ENCODE peak calls at places on chromosome 17, in four cellular contexts. One of them, this sample, is unnamed.

GRCh38 chr17:73657473-73658116 is 13.3 kb upstream of the SDK2 start:
- DNase-seq in activated CD8-positive, alpha-beta T cell treated with anti-CD3 and anti-CD28 coated beads for 36 hours: peak
- DNase-seq in kidney tubule cell: peak
- DNase-seq in SHP77: peak
- DNase-seq in this sample: peak

GRCh38 chr17:11954961-11955360 is 42.3 kb downstream of the ZNF18 start:
- DNase-seq in kidney tubule cell: no peak
- DNase-seq in SHP77: no peak
- DNase-seq in activated CD8-positive, alpha-beta T cell treated with anti-CD3 and anti-CD28 coated beads for 36 hours: no peak
- DNase-seq in this sample: no peak

GRCh38 chr17:19706791-19707727 is 9.3 kb downstream of the SLC47A2 start:
- DNase-seq in activated CD8-positive, alpha-beta T cell treated with anti-CD3 and anti-CD28 coated beads for 36 hours: no peak
- DNase-seq in SHP77: no peak
- DNase-seq in kidney tubule cell: no peak
- DNase-seq in this sample: peak

GRCh38 chr17:44556854-44557606 is at the start of gene FZD2:
- DNase-seq in kidney tubule cell: peak
- DNase-seq in activated CD8-positive, alpha-beta T cell treated with anti-CD3 and anti-CD28 coated beads for 36 hours: peak
- DNase-seq in SHP77: peak
- DNase-seq in this sample: peak

GRCh38 chr17:51427259-51428255 is 167.2 kb downstream of the UTP18 start:
- DNase-seq in kidney tubule cell: peak
- DNase-seq in SHP77: peak
- DNase-seq in activated CD8-positive, alpha-beta T cell treated with anti-CD3 and anti-CD28 coated beads for 36 hours: peak
- DNase-seq in this sample: no peak

GRCh38 chr17:81398170-81398854 is 3.1 kb downstream of the BAHCC1 start:
- DNase-seq in kidney tubule cell: peak
- DNase-seq in activated CD8-positive, alpha-beta T cell treated with anti-CD3 and anti-CD28 coated beads for 36 hours: no peak
- DNase-seq in SHP77: no peak
- DNase-seq in this sample: peak

GRCh38 chr17:42759982-42760651 is 910 bp upstream of the RAMP2 start:
- DNase-seq in activated CD8-positive, alpha-beta T cell treated with anti-CD3 and anti-CD28 coated beads for 36 hours: no peak
- DNase-seq in SHP77: no peak
- DNase-seq in kidney tubule cell: no peak
- DNase-seq in this sample: no peak

GRCh38 chr17:80888276-80889160 is 103.1 kb upstream of the CHMP6 start:
- DNase-seq in SHP77: no peak
- DNase-seq in kidney tubule cell: no peak
- DNase-seq in activated CD8-positive, alpha-beta T cell treated with anti-CD3 and anti-CD28 coated beads for 36 hours: no peak
- DNase-seq in this sample: no peak

GRCh38 chr17:75087558-75088453 is at the start of gene SLC16A5:
- DNase-seq in kidney tubule cell: peak
- DNase-seq in activated CD8-positive, alpha-beta T cell treated with anti-CD3 and anti-CD28 coated beads for 36 hours: peak
- DNase-seq in SHP77: no peak
- DNase-seq in this sample: peak

GRCh38 chr17:68172461-68172954 is 75.3 kb upstream of the AMZ2 start:
- DNase-seq in activated CD8-positive, alpha-beta T cell treated with anti-CD3 and anti-CD28 coated beads for 36 hours: peak
- DNase-seq in kidney tubule cell: peak
- DNase-seq in SHP77: peak
- DNase-seq in this sample: peak

GRCh38 chr17:77163001-77163400 is 22.2 kb downstream of the SEC14L1 start:
- DNase-seq in activated CD8-positive, alpha-beta T cell treated with anti-CD3 and anti-CD28 coated beads for 36 hours: no peak
- DNase-seq in SHP77: no peak
- DNase-seq in kidney tubule cell: no peak
- DNase-seq in this sample: no peak

GRCh38 chr17:7888184-7888920 is at the start of gene CHD3:
- DNase-seq in kidney tubule cell: no peak
- DNase-seq in activated CD8-positive, alpha-beta T cell treated with anti-CD3 and anti-CD28 coated beads for 36 hours: peak
- DNase-seq in SHP77: peak
- DNase-seq in this sample: peak

GRCh38 chr17:34623856-34624766 is 44.7 kb downstream of the TMEM132E start:
- DNase-seq in kidney tubule cell: no peak
- DNase-seq in SHP77: no peak
- DNase-seq in activated CD8-positive, alpha-beta T cell treated with anti-CD3 and anti-CD28 coated beads for 36 hours: no peak
- DNase-seq in this sample: peak